ENCODE peak calls at places on chromosomes 1 and 21, in four cellular contexts. D is stimulated activated CD8-positive, alpha-beta memory T cell treated with anti-CD3 and anti-CD28 coated beads, Interleukin-15, amount 100 ng/mL, for 24 hours; M is NCI-H510A; C is GM13976. I is an unnamed sample.

GRCh38 chr1:10704383-10704882 is 92.0 kb downstream of the CASZ1 start:
- DNase-seq in D (no peak), M (peak; percentile 58), C (no peak), I (no peak)

GRCh38 chr1:160427625-160428024 is 27.3 kb downstream of the VANGL2 start:
- DNase-seq in D (no peak), M (no peak), C (no peak), I (no peak)

GRCh38 chr21:31514598-31514997 is 144.9 kb upstream of the SOD1 start:
- DNase-seq in D (no peak), M (no peak), C (no peak), I (no peak)

GRCh38 chr1:80961464-80962190 is 839.1 kb upstream of the ADGRL2 start:
- DNase-seq in D (no peak), M (peak; percentile 37), C (no peak), I (peak; percentile 17)

GRCh38 chr1:223244366-223245103 is 101.5 kb upstream of the TLR5 start:
- DNase-seq in D (no peak), M (no peak), C (peak; percentile 34), I (no peak)

GRCh38 chr1:36369061-36369470 is 16.7 kb downstream of the STK40 start:
- DNase-seq in D (peak; percentile 74), M (peak; percentile 97), C (peak; percentile 88), I (peak; percentile 82)

GRCh38 chr1:154405762-154406571 is 824 bp downstream of the IL6R start:
- DNase-seq in D (no peak), M (no peak), C (peak; percentile 63), I (no peak)

GRCh38 chr21:45322960-45323461 is 35.3 kb upstream of the POFUT2 start:
- DNase-seq in D (no peak), M (no peak), C (no peak), I (no peak)

GRCh38 chr1:91650764-91651163 is 150.1 kb downstream of the CDC7 start:
- DNase-seq in D (no peak), M (no peak), C (no peak), I (no peak)

GRCh38 chr1:57206038-57206437 is 217.8 kb downstream of the DAB1 start:
- DNase-seq in D (no peak), M (no peak), C (no peak), I (no peak)

GRCh38 chr1:184866582-184866981 is 107.7 kb downstream of the NIBAN1 start:
- DNase-seq in D (no peak), M (no peak), C (no peak), I (no peak)

GRCh38 chr1:171841931-171842723 is 829 bp downstream of the DNM3 start:
- DNase-seq in D (no peak), M (no peak), C (peak; percentile 26), I (peak; percentile 55)